ENCODE peak calls at places on chromosome 16, in seven cellular contexts. J is RWPE1, P is ecto neural progenitor cell, I is fibroblast of lung, V is NCI-H460, Z is Panc1, C is Caki2. O is an unnamed sample.

GRCh38 chr16:3637371-3637923 is 17.0 kb upstream of the DNASE1 start:
- DNase-seq in J (no peak), P (no peak), I (no peak), V (no peak), Z (no peak), C (no peak), O (no peak)

GRCh38 chr16:80084614-80085013 is 456.2 kb upstream of the DYNLRB2 start:
- DNase-seq in J (peak; percentile 26), P (peak; percentile 60), I (peak; percentile 71), V (peak; percentile 67), Z (no peak), C (peak; percentile 35), O (peak; percentile 52)

GRCh38 chr16:54283735-54284318 is 2.8 kb downstream of the IRX3 start:
- DNase-seq in J (no peak), P (peak; percentile 60), I (no peak), V (no peak), Z (no peak), C (peak; percentile 21), O (no peak)

GRCh38 chr16:77063617-77064016 is 127.4 kb upstream of the MON1B start:
- DNase-seq in J (no peak), P (no peak), I (no peak), V (no peak), Z (no peak), C (no peak), O (no peak)

GRCh38 chr16:79607587-79607986 is 7.0 kb upstream of the MAF start:
- DNase-seq in J (peak; percentile 66), P (no peak), I (peak; percentile 76), V (no peak), Z (no peak), C (peak; percentile 33), O (no peak)

GRCh38 chr16:8962393-8963009 is 1.2 kb downstream of the USP7 start:
- DNase-seq in J (peak; percentile 43), P (no peak), I (no peak), V (no peak), Z (no peak), C (peak; percentile 33), O (no peak)

GRCh38 chr16:12336158-12336557 is 359.6 kb downstream of the SNX29 start:
- DNase-seq in J (no peak), P (no peak), I (no peak), V (no peak), Z (no peak), C (no peak), O (no peak)

GRCh38 chr16:81350306-81350615 is 35.5 kb downstream of the GAN start:
- DNase-seq in J (no peak), P (no peak), I (peak; percentile 2), V (no peak), Z (no peak), C (no peak), O (no peak)

GRCh38 chr16:28844226-28844885 is 1.8 kb downstream of the TUFM start:
- DNase-seq in J (no peak), P (no peak), I (no peak), V (no peak), Z (no peak), C (no peak), O (no peak)

GRCh38 chr16:23478566-23478965 is 25.6 kb upstream of the COG7 start:
- DNase-seq in J (no peak), P (no peak), I (no peak), V (no peak), Z (no peak), C (no peak), O (no peak)

GRCh38 chr16:78988361-78988992 is 612.1 kb downstream of the MAF start:
- DNase-seq in J (no peak), P (no peak), I (no peak), V (no peak), Z (no peak), C (no peak), O (no peak)

GRCh38 chr16:14324581-14324980 is 253.5 kb downstream of the MRTFB start:
- DNase-seq in J (no peak), P (no peak), I (peak; percentile 62), V (no peak), Z (no peak), C (peak; percentile 85), O (no peak)

GRCh38 chr16:17944345-17944744 is 392.2 kb downstream of the NPIPA8 start:
- DNase-seq in J (no peak), P (no peak), I (no peak), V (no peak), Z (no peak), C (no peak), O (no peak)

GRCh38 chr16:2592786-2593185 is 55.0 kb downstream of the PDPK1 start:
- DNase-seq in J (no peak), P (no peak), I (no peak), V (no peak), Z (no peak), C (no peak), O (no peak)

GRCh38 chr16:85912271-85912974 is 13.5 kb downstream of the IRF8 start:
- DNase-seq in J (no peak), P (peak; percentile 64), I (peak; percentile 92), V (no peak), Z (no peak), C (no peak), O (no peak)

GRCh38 chr16:88479795-88480760 is 27.0 kb downstream of the ZFPM1 start:
- DNase-seq in J (no peak), P (no peak), I (no peak), V (no peak), Z (no peak), C (no peak), O (no peak)

GRCh38 chr16:84508502-84508901 is 4.0 kb upstream of the MEAK7 start:
- DNase-seq in J (no peak), P (no peak), I (no peak), V (no peak), Z (no peak), C (no peak), O (no peak)

GRCh38 chr16:87322360-87322759 is 5.2 kb upstream of the C16orf95 start:
- DNase-seq in J (no peak), P (no peak), I (no peak), V (no peak), Z (no peak), C (no peak), O (no peak)

GRCh38 chr16:81401035-81401950 is 43.3 kb upstream of the CMIP start:
- DNase-seq in J (peak; percentile 92), P (no peak), I (peak; percentile 11), V (peak; percentile 65), Z (no peak), C (peak; percentile 49), O (no peak)

GRCh38 chr16:25544294-25544693 is 147.5 kb upstream of the HS3ST4 start:
- DNase-seq in J (no peak), P (no peak), I (no peak), V (no peak), Z (no peak), C (no peak), O (no peak)

GRCh38 chr16:48164907-48165715 is 9.3 kb upstream of the ABCC12 start:
- DNase-seq in J (peak; percentile 81), P (peak; percentile 86), I (peak; percentile 70), V (peak; percentile 75), Z (peak; percentile 46), C (peak; percentile 38), O (no peak)

GRCh38 chr16:85480727-85481101 is 132.4 kb upstream of the GSE1 start:
- DNase-seq in J (no peak), P (no peak), I (no peak), V (no peak), Z (no peak), C (no peak), O (no peak)

GRCh38 chr16:14088155-14088753 is 17.1 kb downstream of the MRTFB start:
- DNase-seq in J (no peak), P (no peak), I (peak; percentile 72), V (no peak), Z (no peak), C (no peak), O (no peak)

GRCh38 chr16:84842516-84843148 is 22.8 kb downstream of the CRISPLD2 start:
- DNase-seq in J (no peak), P (no peak), I (no peak), V (no peak), Z (no peak), C (no peak), O (no peak)

GRCh38 chr16:49562228-49562627 is 188.6 kb downstream of the C16orf78 start:
- DNase-seq in J (no peak), P (no peak), I (no peak), V (no peak), Z (no peak), C (no peak), O (no peak)

GRCh38 chr16:85522842-85523601 is 90.1 kb upstream of the GSE1 start:
- DNase-seq in J (peak; percentile 51), P (no peak), I (peak; percentile 56), V (peak; percentile 37), Z (no peak), C (no peak), O (no peak)

GRCh38 chr16:50572700-50573099 is 24.5 kb downstream of the NKD1 start:
- DNase-seq in J (no peak), P (no peak), I (no peak), V (no peak), Z (no peak), C (no peak), O (no peak)

GRCh38 chr16:84042879-84043485 is 387 bp upstream of the SLC38A8 start:
- DNase-seq in J (no peak), P (no peak), I (no peak), V (no peak), Z (no peak), C (no peak), O (no peak)